ENCODE peak calls at places on chromosome 17, in four cellular contexts. One of them, this sample, is unnamed.

GRCh38 chr17:15744885-15745284 is 12.8 kb downstream of the TBC1D26 start:
- DNase-seq in SW 1271: no peak
- DNase-seq in activated CD4-positive, alpha-beta T cell treated with anti-CD3 and anti-CD28 coated beads, Interleukin-2, amount 10 ng/mL, durations not matched to agents 24 days and 14 days: peak
- DNase-seq in effector memory CD4-positive, alpha-beta T cell: no peak
- DNase-seq in this sample: no peak

GRCh38 chr17:73939808-73940207 is 263.7 kb upstream of the RPL38 start:
- DNase-seq in SW 1271: no peak
- DNase-seq in effector memory CD4-positive, alpha-beta T cell: no peak
- DNase-seq in activated CD4-positive, alpha-beta T cell treated with anti-CD3 and anti-CD28 coated beads, Interleukin-2, amount 10 ng/mL, durations not matched to agents 24 days and 14 days: peak
- DNase-seq in this sample: no peak

GRCh38 chr17:80504671-80505413 is 28.4 kb upstream of the NPTX1 start:
- DNase-seq in SW 1271: no peak
- DNase-seq in activated CD4-positive, alpha-beta T cell treated with anti-CD3 and anti-CD28 coated beads, Interleukin-2, amount 10 ng/mL, durations not matched to agents 24 days and 14 days: no peak
- DNase-seq in effector memory CD4-positive, alpha-beta T cell: no peak
- DNase-seq in this sample: no peak

GRCh38 chr17:49775546-49776260 is 11.8 kb upstream of the FAM117A start:
- DNase-seq in effector memory CD4-positive, alpha-beta T cell: no peak
- DNase-seq in activated CD4-positive, alpha-beta T cell treated with anti-CD3 and anti-CD28 coated beads, Interleukin-2, amount 10 ng/mL, durations not matched to agents 24 days and 14 days: no peak
- DNase-seq in SW 1271: no peak
- DNase-seq in this sample: no peak

GRCh38 chr17:45221081-45221996 is at the start of gene FMNL1:
- DNase-seq in effector memory CD4-positive, alpha-beta T cell: peak
- DNase-seq in SW 1271: no peak
- DNase-seq in activated CD4-positive, alpha-beta T cell treated with anti-CD3 and anti-CD28 coated beads, Interleukin-2, amount 10 ng/mL, durations not matched to agents 24 days and 14 days: peak
- DNase-seq in this sample: no peak

GRCh38 chr17:63592797-63593196 is 7.9 kb upstream of the TACO1 start:
- DNase-seq in effector memory CD4-positive, alpha-beta T cell: no peak
- DNase-seq in activated CD4-positive, alpha-beta T cell treated with anti-CD3 and anti-CD28 coated beads, Interleukin-2, amount 10 ng/mL, durations not matched to agents 24 days and 14 days: no peak
- DNase-seq in SW 1271: no peak
- DNase-seq in this sample: no peak

GRCh38 chr17:28279411-28279810 is 39.6 kb upstream of the TMEM97 start:
- DNase-seq in effector memory CD4-positive, alpha-beta T cell: no peak
- DNase-seq in SW 1271: no peak
- DNase-seq in activated CD4-positive, alpha-beta T cell treated with anti-CD3 and anti-CD28 coated beads, Interleukin-2, amount 10 ng/mL, durations not matched to agents 24 days and 14 days: no peak
- DNase-seq in this sample: no peak

GRCh38 chr17:28460901-28461300 is 12.5 kb upstream of the SLC13A2 start:
- DNase-seq in effector memory CD4-positive, alpha-beta T cell: no peak
- DNase-seq in activated CD4-positive, alpha-beta T cell treated with anti-CD3 and anti-CD28 coated beads, Interleukin-2, amount 10 ng/mL, durations not matched to agents 24 days and 14 days: no peak
- DNase-seq in SW 1271: no peak
- DNase-seq in this sample: no peak

GRCh38 chr17:61408151-61409041 is 8.8 kb downstream of the TBX2 start:
- DNase-seq in SW 1271: no peak
- DNase-seq in effector memory CD4-positive, alpha-beta T cell: no peak
- DNase-seq in activated CD4-positive, alpha-beta T cell treated with anti-CD3 and anti-CD28 coated beads, Interleukin-2, amount 10 ng/mL, durations not matched to agents 24 days and 14 days: peak
- DNase-seq in this sample: no peak

This sample was measured in T follicular helper cell.